ENCODE peak calls at places on chromosome 17, in five cellular contexts. Q is H9, C is IMR-90, N is mesenchymal stem cell, A is neuronal stem cell. G is an unnamed sample.

GRCh38 chr17:71203953-71204352 is 916.9 kb upstream of the SOX9 start:
- DNase-seq in A (no peak), N (no peak), C (peak), Q (no peak), G (no peak)

GRCh38 chr17:49156256-49156655 is 23.7 kb downstream of the B4GALNT2 start:
- DNase-seq in Q (no peak), A (no peak), N (no peak), C (no peak), G (no peak)

GRCh38 chr17:42438600-42439567 is 15.8 kb upstream of the CAVIN1 start:
- DNase-seq in C (no peak), N (no peak), Q (peak), A (no peak), G (no peak)

GRCh38 chr17:37756060-37756459 is 11.2 kb upstream of the HNF1B start:
- DNase-seq in A (no peak), N (no peak), Q (no peak), C (no peak), G (no peak)

GRCh38 chr17:81251091-81251942 is 12.2 kb downstream of the NDUFAF8 start:
- DNase-seq in A (no peak), N (no peak), C (no peak), Q (no peak), G (no peak)

GRCh38 chr17:11278186-11278983 is 37.4 kb downstream of the SHISA6 start:
- DNase-seq in C (no peak), N (no peak), Q (peak), A (no peak), G (no peak)

GRCh38 chr17:33976816-33977215 is 278.3 kb upstream of the CCL2 start:
- DNase-seq in N (no peak), Q (no peak), C (no peak), A (peak), G (no peak)

GRCh38 chr17:39231587-39232551 is 6.1 kb upstream of the STAC2 start:
- DNase-seq in C (peak), Q (peak), N (peak), A (no peak), G (peak)

GRCh38 chr17:36213695-36214094 is 2.8 kb downstream of the CCL4L2 start:
- DNase-seq in Q (no peak), C (no peak), N (no peak), A (no peak), G (no peak)

GRCh38 chr17:42182927-42183734 is 2.1 kb downstream of the HCRT start:
- DNase-seq in C (peak), N (peak), Q (no peak), A (no peak), G (no peak)

GRCh38 chr17:77693301-77693700 is 265.2 kb upstream of the TNRC6C start:
- DNase-seq in Q (peak), C (no peak), A (no peak), N (no peak), G (no peak)

GRCh38 chr17:17684901-17685774 is 3.9 kb downstream of the RAI1 start:
- DNase-seq in Q (peak), C (peak), N (peak), A (no peak), G (no peak)

GRCh38 chr17:80969674-80970043 is 22.0 kb upstream of the CHMP6 start:
- DNase-seq in A (no peak), N (no peak), C (no peak), Q (no peak), G (no peak)

GRCh38 chr17:282912-283882 is 69.4 kb downstream of the RPH3AL start:
- DNase-seq in N (no peak), Q (no peak), A (no peak), C (no peak), G (no peak)
- H3K18ac ChIP-seq in N (no peak), Q (no peak), A (peak), C (no peak), G (no peak)

GRCh38 chr17:13017623-13018462 is at the start of gene ELAC2:
- DNase-seq in Q (peak), N (peak), C (peak), A (peak), G (peak)
- H4K91ac ChIP-seq in Q (no peak), N (peak), C (peak), A (no peak), G (peak)

GRCh38 chr17:63975541-63976092 is 2.9 kb upstream of the SCN4A start:
- DNase-seq in N (no peak), Q (no peak), A (no peak), C (no peak), G (no peak)

GRCh38 chr17:63972796-63973195 is at the start of gene SCN4A:
- DNase-seq in C (no peak), Q (no peak), A (no peak), N (no peak), G (no peak)

GRCh38 chr17:63974594-63975192 is 2.0 kb upstream of the SCN4A start:
- DNase-seq in A (no peak), Q (no peak), N (peak), C (peak), G (peak)

GRCh38 chr17:63973247-63973646 is 529 bp upstream of the SCN4A start:
- DNase-seq in Q (no peak), C (no peak), N (no peak), A (no peak), G (no peak)

GRCh38 chr17:63973930-63974593 is 1.3 kb upstream of the SCN4A start:
- DNase-seq in Q (no peak), A (no peak), C (peak), N (no peak), G (no peak)
- H2BK120ac ChIP-seq in Q (no peak), A (no peak), C (peak), N (no peak), G (no peak)

GRCh38 chr17:72887917-72888316 is 204.6 kb downstream of the SLC39A11 start:
- DNase-seq in C (peak), A (no peak), N (no peak), Q (no peak), G (no peak)
- H3K18ac ChIP-seq in C (no peak), A (no peak), N (no peak), Q (no peak), G (no peak)

DNA sequence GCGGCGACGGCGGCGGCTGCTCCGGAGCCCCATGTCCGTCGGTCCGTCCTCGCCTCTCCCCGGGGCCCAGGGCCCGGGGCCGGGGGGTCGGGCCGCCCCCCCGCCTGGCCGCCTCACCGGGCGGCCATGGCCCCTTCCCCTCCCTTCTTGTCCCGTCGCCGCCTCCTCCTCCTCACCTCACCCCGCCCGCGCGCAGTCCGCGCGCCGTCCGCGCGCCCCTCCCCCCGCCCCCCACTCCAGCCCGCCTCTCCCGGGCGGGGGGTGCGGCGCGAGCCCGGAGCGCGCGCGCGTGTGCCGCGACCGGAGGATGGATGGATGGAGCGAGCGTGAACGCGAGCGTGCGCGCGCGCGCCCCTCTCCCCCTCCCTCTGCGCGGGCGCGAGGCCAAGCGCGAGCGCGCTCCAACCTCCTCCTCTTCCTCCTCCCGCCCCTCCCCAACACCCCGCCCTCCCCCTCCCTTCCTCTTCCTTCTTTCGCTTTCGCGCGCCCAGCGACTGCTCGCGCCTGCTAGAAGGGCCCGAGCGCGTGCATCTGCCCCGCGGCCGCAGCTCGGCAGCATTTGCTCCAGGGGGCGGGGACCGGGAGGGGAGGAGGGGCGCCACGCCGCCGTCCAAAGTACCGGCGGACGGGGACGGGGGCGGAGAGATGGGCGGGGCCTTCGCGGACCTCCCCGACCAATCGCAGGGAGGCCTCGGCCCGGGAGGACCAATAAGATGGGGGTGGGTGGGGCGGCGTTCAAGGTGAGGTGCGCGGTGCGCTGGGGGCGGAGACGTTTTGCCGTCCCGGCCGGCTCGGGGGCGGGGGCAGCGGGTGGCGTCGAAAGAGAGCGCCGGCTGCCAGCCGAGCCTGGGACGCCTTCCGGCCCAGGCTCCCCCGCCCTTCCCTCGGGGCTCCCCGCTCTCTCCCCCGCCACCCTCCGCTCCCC is at the start of gene ATXN7L3:
- DNase-seq in A (peak), N (peak), Q (peak), C (peak), G (peak)
- H4K91ac ChIP-seq in A (peak), N (peak), Q (no peak), C (peak), G (peak)

GRCh38 chr17:7687072-7687907 is at the start of gene TP53:
- DNase-seq in Q (peak), N (peak), C (peak), A (peak), G (peak)

GRCh38 chr17:7687908-7688807 is at the start of gene WRAP53:
- DNase-seq in Q (peak), A (peak), N (peak), C (peak), G (peak)

GRCh38 chr17:7685533-7686220 is 1.6 kb downstream of the TP53 start:
- DNase-seq in C (peak), Q (peak), A (no peak), N (peak), G (peak)

GRCh38 chr17:7684856-7685532 is 2.3 kb downstream of the TP53 start:
- DNase-seq in N (no peak), A (no peak), Q (no peak), C (no peak), G (no peak)

GRCh38 chr17:7686221-7687071 is 844 bp downstream of the TP53 start:
- DNase-seq in C (peak), Q (peak), A (peak), N (peak), G (peak)
- H2BK120ac ChIP-seq in C (peak), Q (peak), A (no peak), N (peak), G (peak)

GRCh38 chr17:44987883-44988195 is 19.7 kb upstream of the C1QL1 start:
- DNase-seq in Q (no peak), C (no peak), A (no peak), N (no peak), G (no peak)
- H3K18ac ChIP-seq in Q (no peak), C (no peak), A (peak), N (peak), G (no peak)

DNA sequence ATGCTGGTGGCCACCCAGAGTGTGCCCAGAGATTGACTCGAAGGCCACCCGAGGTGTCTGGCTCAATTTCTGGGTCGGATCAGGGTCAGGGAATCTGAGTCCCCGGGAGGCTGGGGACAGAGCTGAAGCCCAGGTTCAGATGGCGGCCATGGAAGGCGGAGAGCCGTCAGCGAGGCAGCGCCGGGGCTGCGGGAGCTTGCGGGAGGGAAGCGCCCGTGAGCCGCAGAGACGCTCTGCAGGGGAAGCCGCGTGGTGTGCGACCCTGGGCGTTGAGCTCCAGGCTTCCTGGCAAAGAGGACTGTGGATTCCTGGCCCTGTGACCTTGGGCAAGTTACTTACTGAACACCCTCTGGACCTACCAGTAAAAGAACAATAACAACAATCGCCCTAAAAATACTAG is 518 bp upstream of the SPATA22 start:
- DNase-seq in Q (peak), A (no peak), N (no peak), C (no peak), G (no peak)
- H4K91ac ChIP-seq in Q (no peak), A (no peak), N (no peak), C (no peak), G (no peak)

GRCh38 chr17:32302860-32303649 is 37.4 kb downstream of the RHBDL3 start:
- DNase-seq in C (no peak), N (no peak), A (no peak), Q (peak), G (no peak)

GRCh38 chr17:32303861-32304288 is 38.1 kb downstream of the C17orf75 start:
- DNase-seq in A (no peak), C (no peak), N (no peak), Q (no peak), G (no peak)

GRCh38 chr17:32302037-32302436 is 36.4 kb downstream of the RHBDL3 start:
- DNase-seq in C (no peak), A (no peak), N (no peak), Q (no peak), G (peak)

GRCh38 chr17:32299579-32300158 is 34.0 kb downstream of the RHBDL3 start:
- DNase-seq in N (no peak), Q (no peak), A (no peak), C (no peak), G (no peak)

GRCh38 chr17:32305049-32305448 is 36.9 kb downstream of the C17orf75 start:
- DNase-seq in A (no peak), C (no peak), Q (no peak), N (no peak), G (no peak)
- H2BK120ac ChIP-seq in A (no peak), C (no peak), Q (no peak), N (no peak), G (no peak)